ENCODE peak calls at places on chromosomes 12 and 14, in nine cellular contexts. One of them, this sample, is unnamed. For H3K4me1, the result is how much of the 10 kb centered on the place peaks cover.

GRCh38 chr12:39368891-39369290 is 74.0 kb downstream of the KIF21A start:
- DNase-seq in PC-3: peak
- DNase-seq in cardiac muscle cell: no peak
- DNase-seq in foreskin keratinocyte: peak
- DNase-seq in astrocyte: peak
- DNase-seq in heart right ventricle: no peak
- DNase-seq in colonic mucosa: no peak
- DNase-seq in esophagus squamous epithelium: no peak
- DNase-seq in H1: no peak
- DNase-seq in this sample: no peak

GRCh38 chr14:88856786-88857366 is 32.4 kb downstream of the TTC8 start:
- DNase-seq in astrocyte: peak
- DNase-seq in colonic mucosa: no peak
- DNase-seq in H1: no peak
- DNase-seq in cardiac muscle cell: no peak
- DNase-seq in foreskin keratinocyte: no peak
- DNase-seq in heart right ventricle: no peak
- DNase-seq in PC-3: no peak
- DNase-seq in esophagus squamous epithelium: no peak
- DNase-seq in this sample: no peak

GRCh38 chr14:94640721-94641631 is 28.8 kb downstream of the SERPINA3 start:
- DNase-seq in H1: no peak
- DNase-seq in heart right ventricle: no peak
- DNase-seq in colonic mucosa: no peak
- DNase-seq in cardiac muscle cell: no peak
- DNase-seq in astrocyte: no peak
- DNase-seq in foreskin keratinocyte: no peak
- DNase-seq in esophagus squamous epithelium: no peak
- DNase-seq in PC-3: no peak
- DNase-seq in this sample: no peak

GRCh38 chr12:52628111-52628507 is 9.8 kb upstream of the KRT73 start:
- DNase-seq in PC-3: no peak
- DNase-seq in H1: peak
- DNase-seq in colonic mucosa: no peak
- DNase-seq in cardiac muscle cell: no peak
- DNase-seq in astrocyte: no peak
- DNase-seq in heart right ventricle: no peak
- DNase-seq in esophagus squamous epithelium: no peak
- DNase-seq in foreskin keratinocyte: no peak
- DNase-seq in this sample: no peak

GRCh38 chr14:102943454-102943853 is 21.0 kb downstream of the AMN start:
- DNase-seq in foreskin keratinocyte: no peak
- DNase-seq in H1: no peak
- DNase-seq in astrocyte: no peak
- DNase-seq in heart right ventricle: no peak
- DNase-seq in colonic mucosa: no peak
- DNase-seq in cardiac muscle cell: no peak
- DNase-seq in PC-3: no peak
- DNase-seq in esophagus squamous epithelium: no peak
- DNase-seq in this sample: no peak

GRCh38 chr12:25054076-25054782 is 105.3 kb upstream of the BCAT1 start:
- DNase-seq in H1: no peak
- DNase-seq in foreskin keratinocyte: peak
- DNase-seq in heart right ventricle: no peak
- DNase-seq in colonic mucosa: no peak
- DNase-seq in cardiac muscle cell: no peak
- DNase-seq in astrocyte: peak
- DNase-seq in esophagus squamous epithelium: no peak
- DNase-seq in PC-3: peak
- DNase-seq in this sample: no peak

GRCh38 chr14:77491056-77491455 is 7.6 kb downstream of the ISM2 start:
- DNase-seq in cardiac muscle cell: no peak
- DNase-seq in colonic mucosa: no peak
- DNase-seq in foreskin keratinocyte: no peak
- DNase-seq in astrocyte: no peak
- DNase-seq in H1: no peak
- DNase-seq in esophagus squamous epithelium: no peak
- DNase-seq in heart right ventricle: no peak
- DNase-seq in PC-3: no peak
- DNase-seq in this sample: no peak

GRCh38 chr12:24494401-24494800 is 454.5 kb downstream of the BCAT1 start:
- DNase-seq in foreskin keratinocyte: no peak
- DNase-seq in heart right ventricle: no peak
- DNase-seq in cardiac muscle cell: no peak
- DNase-seq in astrocyte: peak
- DNase-seq in colonic mucosa: no peak
- DNase-seq in esophagus squamous epithelium: no peak
- DNase-seq in H1: no peak
- DNase-seq in PC-3: no peak
- DNase-seq in this sample: no peak

GRCh38 chr14:50047274-50047676 is 69.1 kb downstream of the VCPKMT start:
- DNase-seq in astrocyte: no peak
- DNase-seq in PC-3: peak
- DNase-seq in cardiac muscle cell: no peak
- DNase-seq in foreskin keratinocyte: no peak
- DNase-seq in heart right ventricle: no peak
- DNase-seq in colonic mucosa: peak
- DNase-seq in esophagus squamous epithelium: no peak
- DNase-seq in H1: no peak
- DNase-seq in this sample: no peak

GRCh38 chr14:52348796-52349195 is 34.7 kb downstream of the PTGER2 start:
- DNase-seq in colonic mucosa: no peak
- DNase-seq in astrocyte: peak
- DNase-seq in PC-3: peak
- DNase-seq in foreskin keratinocyte: peak
- DNase-seq in cardiac muscle cell: no peak
- DNase-seq in H1: no peak
- DNase-seq in heart right ventricle: no peak
- DNase-seq in esophagus squamous epithelium: no peak
- DNase-seq in this sample: no peak

GRCh38 chr12:28622416-28622815 is 432.2 kb downstream of the CCDC91 start:
- DNase-seq in heart right ventricle: no peak
- DNase-seq in H1: no peak
- DNase-seq in astrocyte: peak
- DNase-seq in colonic mucosa: no peak
- DNase-seq in PC-3: peak
- DNase-seq in cardiac muscle cell: no peak
- DNase-seq in esophagus squamous epithelium: no peak
- DNase-seq in foreskin keratinocyte: peak
- DNase-seq in this sample: no peak

GRCh38 chr12:116441292-116441691 is 117.9 kb upstream of the MAP1LC3B2 start:
- DNase-seq in H1: no peak
- DNase-seq in foreskin keratinocyte: no peak
- DNase-seq in astrocyte: no peak
- DNase-seq in esophagus squamous epithelium: no peak
- DNase-seq in colonic mucosa: no peak
- DNase-seq in cardiac muscle cell: no peak
- DNase-seq in heart right ventricle: no peak
- DNase-seq in PC-3: no peak
- DNase-seq in this sample: no peak

GRCh38 chr12:112340983-112341840 is 41.0 kb downstream of the HECTD4 start:
- DNase-seq in PC-3: peak
- DNase-seq in heart right ventricle: no peak
- DNase-seq in esophagus squamous epithelium: no peak
- DNase-seq in foreskin keratinocyte: no peak
- DNase-seq in colonic mucosa: no peak
- DNase-seq in astrocyte: no peak
- DNase-seq in cardiac muscle cell: no peak
- DNase-seq in H1: no peak
- DNase-seq in this sample: no peak

GRCh38 chr12:129552996-129553750 is 350.7 kb downstream of the TMEM132D start:
- DNase-seq in astrocyte: peak
- DNase-seq in PC-3: no peak
- DNase-seq in colonic mucosa: no peak
- DNase-seq in foreskin keratinocyte: no peak
- DNase-seq in H1: no peak
- DNase-seq in esophagus squamous epithelium: no peak
- DNase-seq in cardiac muscle cell: no peak
- DNase-seq in heart right ventricle: no peak
- DNase-seq in this sample: no peak

GRCh38 chr14:24481622-24482324 is 26.3 kb downstream of the CMA1 start:
- DNase-seq in astrocyte: no peak
- DNase-seq in PC-3: peak
- DNase-seq in H1: peak
- DNase-seq in cardiac muscle cell: peak
- DNase-seq in foreskin keratinocyte: peak
- DNase-seq in heart right ventricle: peak
- DNase-seq in esophagus squamous epithelium: no peak
- DNase-seq in colonic mucosa: peak
- DNase-seq in this sample: no peak

GRCh38 chr12:13369496-13369895 is 173.0 kb downstream of the EMP1 start:
- DNase-seq in cardiac muscle cell: no peak
- DNase-seq in H1: peak
- DNase-seq in esophagus squamous epithelium: no peak
- DNase-seq in PC-3: no peak
- DNase-seq in astrocyte: no peak
- DNase-seq in heart right ventricle: no peak
- DNase-seq in foreskin keratinocyte: no peak
- DNase-seq in colonic mucosa: no peak
- DNase-seq in this sample: no peak

GRCh38 chr12:13950502-13950901 is 30.9 kb downstream of the GRIN2B start:
- DNase-seq in foreskin keratinocyte: no peak
- DNase-seq in heart right ventricle: no peak
- DNase-seq in H1: no peak
- DNase-seq in astrocyte: no peak
- DNase-seq in esophagus squamous epithelium: no peak
- DNase-seq in colonic mucosa: no peak
- DNase-seq in PC-3: no peak
- DNase-seq in cardiac muscle cell: no peak
- DNase-seq in this sample: no peak

DNA sequence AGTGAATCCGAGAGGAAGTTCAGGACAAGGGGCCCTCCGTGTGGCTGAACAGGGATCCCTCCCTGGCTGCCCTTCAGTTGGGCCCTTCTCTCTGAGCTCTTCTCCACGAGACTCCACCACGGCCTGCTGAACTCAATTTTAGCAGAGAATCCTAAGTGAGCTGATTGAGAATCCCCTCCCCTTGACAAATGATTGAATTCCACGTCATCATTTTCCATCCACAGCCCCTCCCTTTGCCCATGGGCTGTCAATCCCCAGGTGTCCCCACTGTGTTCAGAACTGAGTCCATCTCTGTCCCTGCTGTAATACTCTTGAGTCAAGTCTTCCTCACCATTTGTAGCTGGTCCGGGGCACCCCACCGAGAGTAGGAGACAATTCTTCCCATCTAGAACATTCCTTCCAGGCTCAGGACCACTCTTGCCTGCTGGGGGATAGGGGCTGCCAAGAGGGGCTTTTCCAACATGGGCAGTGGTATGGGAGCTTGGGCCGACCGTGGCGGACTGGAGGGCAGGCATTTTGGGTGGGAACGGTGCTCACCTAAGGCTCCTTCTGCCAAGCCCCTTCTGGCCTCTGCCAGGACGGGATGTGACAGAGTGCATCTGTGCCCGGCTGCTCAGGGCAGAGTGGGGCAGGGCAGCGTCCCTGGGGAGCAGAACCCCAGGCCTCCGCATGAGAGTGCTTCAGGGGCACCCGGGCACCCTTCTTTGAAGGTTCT is 218.0 kb upstream of the RTL1 start:
- DNase-seq in esophagus squamous epithelium: no peak
- DNase-seq in H1: no peak
- DNase-seq in heart right ventricle: no peak
- DNase-seq in foreskin keratinocyte: no peak
- DNase-seq in colonic mucosa: peak
- DNase-seq in PC-3: no peak
- DNase-seq in astrocyte: no peak
- DNase-seq in cardiac muscle cell: no peak
- DNase-seq in this sample: no peak
- H3K4me1 ChIP-seq in esophagus squamous epithelium: under half
- H3K4me1 ChIP-seq in H1: under half
- H3K4me1 ChIP-seq in heart right ventricle: under half
- H3K4me1 ChIP-seq in foreskin keratinocyte: under half
- H3K4me1 ChIP-seq in colonic mucosa: under half
- H3K4me1 ChIP-seq in PC-3: under half
- H3K4me1 ChIP-seq in astrocyte: under half
- H3K4me1 ChIP-seq in cardiac muscle cell: under half
- H3K4me1 ChIP-seq in this sample: under half

GRCh38 chr14:69325646-69326265 is 65.8 kb downstream of the GALNT16 start:
- DNase-seq in esophagus squamous epithelium: no peak
- DNase-seq in foreskin keratinocyte: no peak
- DNase-seq in astrocyte: no peak
- DNase-seq in colonic mucosa: no peak
- DNase-seq in H1: no peak
- DNase-seq in PC-3: peak
- DNase-seq in heart right ventricle: no peak
- DNase-seq in cardiac muscle cell: no peak
- DNase-seq in this sample: no peak
- TF ChIP-seq CTCF in esophagus squamous epithelium: no peak
- TF ChIP-seq CTCF in foreskin keratinocyte: no peak
- TF ChIP-seq CTCF in astrocyte: no peak
- TF ChIP-seq CTCF in colonic mucosa: no peak
- TF ChIP-seq CTCF in H1: peak
- TF ChIP-seq CTCF in PC-3: peak
- TF ChIP-seq CTCF in heart right ventricle: no peak
- TF ChIP-seq CTCF in cardiac muscle cell: no peak
- TF ChIP-seq CTCF in this sample: no peak

DNA sequence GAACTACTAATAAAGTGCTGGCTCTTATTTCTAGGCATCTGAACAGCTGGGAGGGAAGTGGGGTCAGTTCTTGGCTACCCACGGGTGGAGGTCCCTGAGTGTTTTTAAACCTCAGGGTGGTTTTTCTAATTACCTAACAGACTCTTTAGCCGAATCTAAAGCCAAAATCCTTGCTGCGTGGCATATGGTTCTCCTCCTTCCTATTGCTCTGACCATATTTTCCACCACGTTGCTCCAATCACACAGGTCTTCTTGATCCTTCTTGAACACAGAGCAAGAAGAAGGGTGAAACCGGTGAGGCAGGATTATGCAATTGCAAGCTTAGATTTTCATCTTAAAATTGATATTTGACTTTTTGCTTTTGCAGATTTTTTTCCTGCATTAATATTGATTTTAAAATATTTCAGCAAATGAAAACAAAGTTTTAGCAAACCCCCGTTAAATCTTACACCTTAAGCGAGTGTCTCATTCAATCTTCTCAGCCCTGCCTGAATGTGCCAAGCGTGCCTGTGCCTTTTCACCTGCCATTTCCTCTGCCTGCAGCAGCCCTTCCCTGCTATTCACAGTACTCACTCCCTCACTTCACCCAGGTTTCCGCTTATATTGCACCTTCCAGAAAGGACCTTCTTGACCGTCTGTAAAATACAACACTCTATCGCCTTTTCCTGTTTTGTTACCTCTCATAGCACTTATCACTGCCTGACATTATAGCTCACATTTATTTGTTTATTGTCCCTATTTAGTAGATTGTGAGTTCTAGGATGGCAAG is 506.0 kb downstream of the DIO2 start:
- DNase-seq in esophagus squamous epithelium: no peak
- DNase-seq in PC-3: no peak
- DNase-seq in H1: no peak
- DNase-seq in astrocyte: no peak
- DNase-seq in heart right ventricle: no peak
- DNase-seq in foreskin keratinocyte: no peak
- DNase-seq in colonic mucosa: peak
- DNase-seq in cardiac muscle cell: peak
- DNase-seq in this sample: no peak
- H3K4me1 ChIP-seq in esophagus squamous epithelium: under half
- H3K4me1 ChIP-seq in PC-3: under half
- H3K4me1 ChIP-seq in H1: under half
- H3K4me1 ChIP-seq in astrocyte: under half
- H3K4me1 ChIP-seq in heart right ventricle: under half
- H3K4me1 ChIP-seq in foreskin keratinocyte: under half
- H3K4me1 ChIP-seq in colonic mucosa: under half
- H3K4me1 ChIP-seq in cardiac muscle cell: under half
- H3K4me1 ChIP-seq in this sample: under half

GRCh38 chr12:99137124-99137845 is 492.2 kb downstream of the APAF1 start:
- DNase-seq in H1: no peak
- DNase-seq in foreskin keratinocyte: no peak
- DNase-seq in esophagus squamous epithelium: no peak
- DNase-seq in PC-3: no peak
- DNase-seq in astrocyte: no peak
- DNase-seq in colonic mucosa: no peak
- DNase-seq in heart right ventricle: no peak
- DNase-seq in cardiac muscle cell: no peak
- DNase-seq in this sample: no peak
- TF ChIP-seq CTCF in H1: peak
- TF ChIP-seq CTCF in foreskin keratinocyte: no peak
- TF ChIP-seq CTCF in esophagus squamous epithelium: no peak
- TF ChIP-seq CTCF in PC-3: no peak
- TF ChIP-seq CTCF in astrocyte: no peak
- TF ChIP-seq CTCF in colonic mucosa: no peak
- TF ChIP-seq CTCF in heart right ventricle: no peak
- TF ChIP-seq CTCF in cardiac muscle cell: no peak
- TF ChIP-seq CTCF in this sample: no peak